ENCODE peak calls at places on chromosomes 3 and 15, in five cellular contexts. D, C, S, K and Z are unnamed samples.

GRCh38 chr3:101849714-101850326 is 506 bp downstream of the NFKBIZ start:
- DNase-seq in D (peak), C (peak), S (no peak), K (no peak), Z (peak)

GRCh38 chr3:113501597-113501996 is 13.4 kb downstream of the SPICE1 start:
- DNase-seq in D (no peak), C (no peak), S (no peak), K (no peak), Z (no peak)

GRCh38 chr15:96264801-96265515 is 65.5 kb upstream of the NR2F2 start:
- DNase-seq in D (no peak), C (peak), S (peak), K (no peak), Z (no peak)

GRCh38 chr15:89136818-89137772 is 48.8 kb downstream of the ABHD2 start:
- DNase-seq in D (no peak), C (no peak), S (no peak), K (peak), Z (no peak)

GRCh38 chr3:14861031-14861430 is 42.3 kb downstream of the FGD5 start:
- DNase-seq in D (no peak), C (no peak), S (peak), K (no peak), Z (no peak)

GRCh38 chr3:81947359-81947758 is 185.9 kb upstream of the GBE1 start:
- DNase-seq in D (no peak), C (no peak), S (no peak), K (no peak), Z (no peak)

GRCh38 chr3:196970547-196971093 is 2.0 kb upstream of the PIGZ start:
- DNase-seq in D (no peak), C (no peak), S (no peak), K (no peak), Z (no peak)

GRCh38 chr3:115022835-115023398 is 124.2 kb downstream of the ZBTB20 start:
- DNase-seq in D (no peak), C (no peak), S (no peak), K (no peak), Z (no peak)

GRCh38 chr3:79233431-79234060 is 534.3 kb downstream of the ROBO1 start:
- DNase-seq in D (no peak), C (no peak), S (no peak), K (no peak), Z (no peak)

GRCh38 chr15:64532515-64532914 is 72.1 kb downstream of the ZNF609 start:
- DNase-seq in D (no peak), C (no peak), S (no peak), K (no peak), Z (no peak)

GRCh38 chr15:27844018-27844666 is 255.0 kb downstream of the OCA2 start:
- DNase-seq in D (no peak), C (no peak), S (peak), K (no peak), Z (no peak)

GRCh38 chr3:22660076-22660475 is 543.1 kb upstream of the UBE2E2 start:
- DNase-seq in D (no peak), C (no peak), S (no peak), K (no peak), Z (no peak)

GRCh38 chr3:27253831-27254230 is 115.4 kb downstream of the NEK10 start:
- DNase-seq in D (no peak), C (no peak), S (peak), K (no peak), Z (no peak)

GRCh38 chr3:146156801-146157310 is 4.1 kb downstream of the PLOD2 start:
- DNase-seq in D (no peak), C (no peak), S (no peak), K (no peak), Z (no peak)

GRCh38 chr3:14462738-14463137 is 60.3 kb downstream of the SLC6A6 start:
- DNase-seq in D (no peak), C (no peak), S (no peak), K (no peak), Z (no peak)

GRCh38 chr3:141798455-141798854 is 35.2 kb downstream of the GRK7 start:
- DNase-seq in D (no peak), C (no peak), S (peak), K (no peak), Z (no peak)

GRCh38 chr3:139427283-139428060 is 38.0 kb upstream of the COPB2 start:
- DNase-seq in D (no peak), C (peak), S (peak), K (no peak), Z (peak)

GRCh38 chr3:12513694-12514446 is 29.6 kb downstream of the TSEN2 start:
- DNase-seq in D (no peak), C (no peak), S (no peak), K (peak), Z (no peak)

GRCh38 chr3:25429441-25429907 is 1.4 kb downstream of the RARB start:
- DNase-seq in D (no peak), C (no peak), S (peak), K (no peak), Z (no peak)

GRCh38 chr15:85793641-85794597 is 806 bp downstream of the KLHL25 start:
- DNase-seq in D (no peak), C (no peak), S (peak), K (peak), Z (no peak)

GRCh38 chr3:120678331-120678845 is 3.7 kb downstream of the HGD start:
- DNase-seq in D (no peak), C (no peak), S (peak), K (no peak), Z (peak)

GRCh38 chr15:94485148-94485719 is 253.9 kb downstream of the MCTP2 start:
- DNase-seq in D (no peak), C (no peak), S (no peak), K (no peak), Z (no peak)

GRCh38 chr3:27311400-27311799 is 57.8 kb downstream of the NEK10 start:
- DNase-seq in D (no peak), C (no peak), S (peak), K (no peak), Z (no peak)

GRCh38 chr15:25832158-25832557 is 31.0 kb downstream of the ATP10A start:
- DNase-seq in D (no peak), C (no peak), S (no peak), K (no peak), Z (no peak)

GRCh38 chr3:21860657-21861056 is 109.6 kb upstream of the ZNF385D start:
- DNase-seq in D (no peak), C (no peak), S (no peak), K (no peak), Z (no peak)

GRCh38 chr3:130841357-130841756 is 52.5 kb upstream of the ATP2C1 start:
- DNase-seq in D (no peak), C (no peak), S (no peak), K (peak), Z (no peak)

GRCh38 chr15:74780523-74780982 is 1.3 kb upstream of the CSK start:
- DNase-seq in D (no peak), C (no peak), S (no peak), K (no peak), Z (no peak)

GRCh38 chr3:63940389-63940757 is 28.2 kb upstream of the SCAANT1 start:
- DNase-seq in D (no peak), C (no peak), S (peak), K (no peak), Z (no peak)

GRCh38 chr3:139310474-139310933 is 33.3 kb upstream of the MRPS22 start:
- DNase-seq in D (no peak), C (no peak), S (peak), K (no peak), Z (no peak)

GRCh38 chr15:95175914-95176658 is 944.7 kb downstream of the MCTP2 start:
- DNase-seq in D (no peak), C (no peak), S (peak), K (no peak), Z (no peak)

GRCh38 chr3:192273611-192274010 is 453.7 kb downstream of the FGF12 start:
- DNase-seq in D (no peak), C (no peak), S (no peak), K (no peak), Z (no peak)

GRCh38 chr3:126545544-126545943 is 13.2 kb downstream of the C3orf22 start:
- DNase-seq in D (no peak), C (no peak), S (no peak), K (no peak), Z (no peak)

GRCh38 chr3:183551930-183552329 is 3.6 kb downstream of the KLHL6 start:
- DNase-seq in D (no peak), C (no peak), S (no peak), K (no peak), Z (no peak)

GRCh38 chr3:89108154-89108553 is 733 bp downstream of the EPHA3 start:
- DNase-seq in D (no peak), C (no peak), S (no peak), K (no peak), Z (no peak)

GRCh38 chr3:86942191-86942590 is 48.8 kb downstream of the VGLL3 start:
- DNase-seq in D (no peak), C (no peak), S (no peak), K (no peak), Z (no peak)

GRCh38 chr3:157872902-157873301 is 233.3 kb downstream of the SHOX2 start:
- DNase-seq in D (no peak), C (no peak), S (peak), K (no peak), Z (no peak)

GRCh38 chr3:134060561-134061385 is 31.0 kb upstream of the SLCO2A1 start:
- DNase-seq in D (no peak), C (no peak), S (peak), K (no peak), Z (no peak)

GRCh38 chr15:75531041-75531450 is 48.1 kb downstream of the PTPN9 start:
- DNase-seq in D (no peak), C (no peak), S (peak), K (peak), Z (no peak)

GRCh38 chr3:126464997-126465396 is 10.7 kb downstream of the ZXDC start:
- DNase-seq in D (no peak), C (no peak), S (no peak), K (no peak), Z (no peak)

GRCh38 chr15:32120577-32121465 is 90.5 kb downstream of the CHRNA7 start:
- DNase-seq in D (no peak), C (no peak), S (no peak), K (no peak), Z (no peak)

GRCh38 chr3:16873872-16874271 is 10.9 kb upstream of the PLCL2 start:
- DNase-seq in D (no peak), C (no peak), S (no peak), K (no peak), Z (no peak)

GRCh38 chr3:16871915-16872842 is 12.6 kb upstream of the PLCL2 start:
- DNase-seq in D (no peak), C (no peak), S (peak), K (no peak), Z (peak)

GRCh38 chr3:16868513-16868912 is 16.2 kb upstream of the PLCL2 start:
- DNase-seq in D (no peak), C (no peak), S (no peak), K (no peak), Z (no peak)

GRCh38 chr3:16866447-16867025 is 18.2 kb upstream of the PLCL2 start:
- DNase-seq in D (no peak), C (no peak), S (no peak), K (no peak), Z (peak)

DNA sequence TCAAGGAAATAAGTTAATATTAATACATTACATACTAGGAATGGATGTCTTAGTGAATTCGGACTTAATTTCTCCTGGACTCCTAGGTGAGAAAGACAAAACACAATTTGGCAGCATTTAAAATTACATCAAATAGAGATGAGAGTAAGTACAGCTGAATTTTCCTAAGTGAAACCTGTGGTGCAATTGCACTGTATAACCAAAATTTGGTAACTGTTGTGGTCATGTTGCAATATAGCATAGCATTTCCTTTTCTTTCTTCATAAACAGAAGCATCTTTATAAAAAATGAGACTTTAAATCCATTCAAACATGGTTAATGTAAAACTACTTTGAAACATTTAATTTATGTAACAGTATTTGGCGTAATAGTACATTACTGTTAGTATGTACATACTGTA is 15.1 kb upstream of the PLCL2 start:
- DNase-seq in D (no peak), C (no peak), S (no peak), K (no peak), Z (peak)
- TF ChIP-seq CTCF in D (no peak), C (no peak), S (no peak), K (no peak), Z (no peak)

GRCh38 chr3:178060406-178060805 is 475.8 kb upstream of the KCNMB2 start:
- DNase-seq in D (no peak), C (no peak), S (peak), K (peak), Z (no peak)
- H3K27ac ChIP-seq in D (no peak), C (no peak), S (no peak), K (no peak), Z (no peak)

GRCh38 chr15:70763120-70763949 is at the start of gene UACA:
- DNase-seq in D (peak), C (peak), S (peak), K (peak), Z (peak)
- TF ChIP-seq CTCF in D (peak), C (no peak), S (no peak), K (peak), Z (no peak)

DNA sequence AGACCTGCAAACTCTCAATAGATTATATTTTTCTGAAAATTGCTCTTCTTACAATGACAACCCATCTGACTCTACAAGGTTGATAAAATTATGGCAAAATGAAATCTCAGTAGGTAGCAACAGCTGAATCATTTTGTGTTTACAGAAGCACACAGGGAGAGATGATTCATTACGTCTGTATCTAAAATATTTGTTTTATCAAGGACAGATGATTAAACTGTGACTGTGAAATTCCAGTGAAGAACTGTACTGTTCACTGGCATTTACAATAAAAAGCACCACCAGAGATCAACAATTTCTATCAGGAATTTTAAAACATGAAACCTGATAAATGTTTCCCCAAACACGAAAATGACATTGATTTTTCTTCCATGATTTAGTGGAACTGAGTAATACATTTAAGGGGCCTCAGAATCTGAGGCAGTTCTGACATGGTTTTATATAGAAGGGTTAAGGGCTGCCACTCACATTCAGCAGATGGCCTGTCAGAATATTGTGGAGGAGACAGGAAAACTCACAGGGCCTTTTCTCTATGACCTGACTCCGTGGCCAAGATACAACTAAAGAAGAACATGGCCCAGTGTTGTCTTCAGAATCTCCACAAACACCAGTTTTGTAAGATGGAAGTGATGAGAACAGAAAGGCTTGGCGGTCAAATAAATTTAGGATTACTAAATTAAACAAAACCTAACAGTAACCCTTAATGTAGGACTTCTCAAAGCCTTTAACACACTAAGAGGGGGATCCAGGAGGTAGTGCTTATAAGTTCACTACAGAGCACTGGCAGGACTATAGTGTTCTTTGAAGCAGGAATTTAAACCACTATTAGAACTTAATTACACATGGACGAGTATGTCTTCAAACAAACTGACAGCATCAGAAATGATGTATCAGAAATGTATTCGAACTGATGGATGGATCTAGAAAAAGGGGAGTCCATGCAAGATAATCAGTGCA is 25.9 kb downstream of the RAD18 start:
- DNase-seq in D (no peak), C (no peak), S (peak), K (no peak), Z (no peak)
- H3K27ac ChIP-seq in D (no peak), C (no peak), S (peak), K (no peak), Z (no peak)

DNA sequence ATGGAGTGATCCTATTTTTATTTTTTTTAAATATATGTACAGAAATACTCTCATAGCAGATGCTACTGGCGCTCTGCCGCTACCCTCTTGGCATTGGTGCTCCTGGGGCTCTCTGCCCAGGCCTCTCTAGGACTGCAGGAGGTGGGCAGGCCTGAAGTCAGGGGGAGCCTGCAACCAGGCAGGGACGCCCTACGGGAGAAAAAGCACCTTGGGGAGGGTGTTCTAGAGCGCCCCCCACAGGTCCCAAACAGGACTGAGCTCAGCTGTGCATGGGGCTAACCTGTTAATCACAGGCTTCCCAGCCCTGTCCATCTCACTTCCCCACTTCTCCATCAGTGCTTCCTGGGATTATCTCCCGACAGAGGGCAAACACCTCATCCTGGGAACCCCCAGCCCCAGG is 192.5 kb downstream of the SHQ1 start:
- DNase-seq in D (no peak), C (peak), S (no peak), K (no peak), Z (no peak)
- TF ChIP-seq CTCF in D (no peak), C (peak), S (peak), K (no peak), Z (no peak)

GRCh38 chr3:108219336-108219735 is 2.9 kb downstream of the IFT57 start:
- DNase-seq in D (no peak), C (no peak), S (no peak), K (no peak), Z (no peak)
- H3K27ac ChIP-seq in D (no peak), C (no peak), S (no peak), K (no peak), Z (no peak)

GRCh38 chr3:191244242-191244867 is 45.3 kb downstream of the OSTN start:
- DNase-seq in D (no peak), C (peak), S (peak), K (no peak), Z (no peak)
- TF ChIP-seq CTCF in D (peak), C (peak), S (peak), K (no peak), Z (peak)

DNA sequence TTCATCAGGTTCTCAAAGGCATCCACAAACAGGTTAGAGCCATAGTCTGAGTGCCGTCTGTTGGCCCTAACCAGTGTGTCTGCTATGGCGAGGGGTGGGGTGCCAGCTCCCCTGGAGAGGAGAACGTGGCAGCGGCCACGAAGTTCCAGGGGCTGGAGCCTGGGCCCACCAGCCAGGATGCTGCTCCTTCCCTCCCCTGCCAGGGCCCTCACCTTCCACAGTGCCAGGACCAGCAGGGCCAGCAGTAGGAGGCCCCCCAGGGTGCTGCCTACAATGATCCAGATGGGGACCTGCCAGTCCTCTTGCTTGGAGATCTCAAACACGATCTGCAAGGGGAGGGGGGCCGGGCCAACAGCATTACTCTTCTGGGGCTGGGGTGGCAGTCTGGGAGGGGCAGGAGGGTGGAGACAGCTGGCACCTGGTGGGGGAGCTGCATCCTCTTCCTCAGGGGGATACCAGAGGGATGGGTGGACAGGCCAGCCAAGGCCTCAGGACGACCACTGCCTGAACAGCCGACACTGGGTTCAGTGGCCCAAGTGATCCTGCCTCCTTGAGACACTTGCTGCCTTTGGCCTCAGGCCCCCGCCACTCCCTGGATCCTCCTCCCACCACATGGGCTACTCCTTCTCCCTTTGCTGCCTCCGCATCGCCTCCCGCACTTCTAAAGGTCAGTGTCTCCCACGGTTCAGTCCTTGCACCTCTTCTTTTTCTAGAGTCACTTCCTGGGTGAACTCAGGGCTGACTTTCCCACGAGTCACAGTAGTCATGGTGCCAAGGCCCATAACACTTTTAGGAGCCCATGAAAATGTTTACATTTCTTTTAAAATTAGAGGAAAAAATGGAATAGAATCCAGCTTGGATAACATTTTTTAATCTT is 26.3 kb downstream of the FEM1B start:
- DNase-seq in D (no peak), C (no peak), S (no peak), K (no peak), Z (no peak)
- H3K27ac ChIP-seq in D (no peak), C (no peak), S (peak), K (no peak), Z (no peak)